ENCODE peak calls at places on chromosomes 7 and 10, in four cellular contexts. L is AG08396, T is RWPE2, G is heart right ventricle. C is an unnamed sample.
A peak's percentile ranks its signal among the peaks of the same experiment; 100 is the strongest.

GRCh38 chr10:69428138-69428537 is 11.4 kb upstream of the TACR2 start:
- DNase-seq in G (no peak), T (no peak), L (no peak), C (no peak)

GRCh38 chr10:61903184-61903990 is 1.9 kb downstream of the ARID5B start:
- DNase-seq in L (peak; percentile 69), T (no peak), G (peak; percentile 46), C (peak; percentile 55)

GRCh38 chr10:49679480-49679893 is at the start of gene C10orf53:
- DNase-seq in G (peak; percentile 28), T (no peak), L (peak; percentile 78), C (peak; percentile 32)

GRCh38 chr7:155840909-155841308 is 28.6 kb upstream of the SHH start:
- DNase-seq in L (no peak), G (no peak), T (peak; percentile 17), C (no peak)

GRCh38 chr7:46058424-46058823 is 137.4 kb upstream of the IGFBP3 start:
- DNase-seq in G (no peak), L (no peak), T (no peak), C (no peak)

GRCh38 chr10:84452006-84452405 is 123.6 kb downstream of the CCSER2 start:
- DNase-seq in T (no peak), L (peak; percentile 24), G (no peak), C (no peak)

GRCh38 chr10:132714096-132714721 is 71.7 kb downstream of the NKX6-2 start:
- DNase-seq in T (peak; percentile 50), L (no peak), G (peak; percentile 38), C (no peak)

GRCh38 chr10:63237396-63237795 is 104.3 kb downstream of the NRBF2 start:
- DNase-seq in L (no peak), G (no peak), T (no peak), C (no peak)

GRCh38 chr10:25050402-25050801 is 34.0 kb downstream of the THNSL1 start:
- DNase-seq in G (no peak), T (no peak), L (no peak), C (no peak)

GRCh38 chr10:131746785-131747184 is 154.0 kb upstream of the PPP2R2D start:
- DNase-seq in T (no peak), L (no peak), G (no peak), C (no peak)

GRCh38 chr7:72187179-72187578 is 225.0 kb downstream of the CALN1 start:
- DNase-seq in L (no peak), T (no peak), G (no peak), C (no peak)

GRCh38 chr10:29081971-29082699 is 206.7 kb upstream of the LYZL1 start:
- DNase-seq in L (no peak), T (no peak), G (peak; percentile 11), C (no peak)

GRCh38 chr10:58436071-58436470 is 50.9 kb downstream of the TFAM start:
- DNase-seq in G (no peak), L (no peak), T (peak; percentile 87), C (peak; percentile 70)

GRCh38 chr10:116364808-116365207 is 40.6 kb downstream of the CCDC172 start:
- DNase-seq in L (no peak), T (no peak), G (no peak), C (no peak)

GRCh38 chr7:94417921-94418320 is 23.2 kb downstream of the COL1A2 start:
- DNase-seq in L (no peak), G (no peak), T (no peak), C (no peak)

GRCh38 chr7:6530626-6531491 is 20.4 kb downstream of the GRID2IP start:
- DNase-seq in L (no peak), G (no peak), T (no peak), C (no peak)

GRCh38 chr7:80063855-80064254 is 70.8 kb upstream of the GNAI1 start:
- DNase-seq in T (no peak), G (no peak), L (no peak), C (no peak)

GRCh38 chr10:124999433-125000365 is 57.8 kb downstream of the ZRANB1 start:
- DNase-seq in T (peak; percentile 51), G (peak; percentile 66), L (peak; percentile 90), C (peak; percentile 38)